ENCODE peak calls at places on chromosome 2, in seven cellular contexts. X, L, H, Z, C, W and I are unnamed samples.

GRCh38 chr2:3102915-3103569 is 274.6 kb downstream of the EIPR1 start:
- DNase-seq in H (no peak), C (no peak), L (no peak), Z (no peak), X (no peak), W (no peak), I (no peak)

GRCh38 chr2:181861379-181861778 is 30.2 kb upstream of the ITPRID2 start:
- DNase-seq in W (no peak), C (no peak), X (no peak), Z (no peak), H (no peak), L (no peak), I (no peak)

GRCh38 chr2:17442334-17442733 is 75.9 kb downstream of the RAD51AP2 start:
- DNase-seq in L (no peak), C (no peak), W (no peak), Z (peak), H (no peak), X (no peak), I (no peak)

GRCh38 chr2:219125225-219125885 is 35.3 kb downstream of the NHEJ1 start:
- DNase-seq in L (no peak), H (no peak), X (no peak), Z (peak), W (no peak), C (no peak), I (no peak)

GRCh38 chr2:43273477-43273876 is 47.1 kb upstream of the ZFP36L2 start:
- DNase-seq in C (no peak), X (no peak), Z (peak), L (no peak), H (no peak), W (no peak), I (peak)

GRCh38 chr2:23788100-23788499 is 138.8 kb downstream of the ATAD2B start:
- DNase-seq in H (no peak), Z (no peak), X (peak), W (no peak), L (no peak), C (peak), I (no peak)

GRCh38 chr2:173658946-173659371 is 304.3 kb downstream of the CDCA7 start:
- DNase-seq in W (no peak), Z (peak), H (no peak), X (no peak), C (no peak), L (no peak), I (no peak)

GRCh38 chr2:96594701-96595152 is 43.4 kb downstream of the KANSL3 start:
- DNase-seq in H (no peak), L (no peak), Z (no peak), W (no peak), X (no peak), C (no peak), I (no peak)

GRCh38 chr2:237872178-237872887 is 12.9 kb downstream of the RAMP1 start:
- DNase-seq in C (no peak), H (no peak), X (no peak), W (no peak), L (no peak), Z (no peak), I (no peak)